ENCODE peak calls at places on chromosome 14, in nine cellular contexts. R is central memory CD4-positive, alpha-beta T cell; F is GM23248; U is MV-4-11; I is M059J; Q is A673; X is SK-N-DZ; H is GM03348; A is NT2/D1. V is an unnamed sample.

GRCh38 chr14:67133595-67134441 is 55.4 kb upstream of the GARIN2 start:
- DNase-seq in R (no peak), F (peak; percentile 1), U (no peak), I (no peak), Q (no peak), X (no peak), H (no peak), A (no peak), V (no peak)

GRCh38 chr14:69882086-69882864 is 3.1 kb downstream of the SMOC1 start:
- DNase-seq in R (no peak), F (peak; percentile 15), U (no peak), I (no peak), Q (peak; percentile 20), X (no peak), H (no peak), A (no peak), V (no peak)

GRCh38 chr14:92780444-92780843 is 13.7 kb upstream of the GOLGA5 start:
- DNase-seq in R (no peak), F (peak; percentile 73), U (peak; percentile 70), I (peak; percentile 71), Q (no peak), X (no peak), H (peak; percentile 60), A (no peak), V (peak; percentile 13)

GRCh38 chr14:28902930-28903329 is 136.3 kb downstream of the FOXG1 start:
- DNase-seq in R (no peak), F (peak; percentile 1), U (no peak), I (peak; percentile 9), Q (no peak), X (no peak), H (no peak), A (no peak), V (no peak)

GRCh38 chr14:56412453-56413434 is 166.9 kb upstream of the TMEM260 start:
- DNase-seq in R (no peak), F (no peak), U (no peak), I (no peak), Q (peak; percentile 76), X (no peak), H (no peak), A (no peak), V (no peak)

GRCh38 chr14:100871234-100872186 is 32.0 kb downstream of the RTL1 start:
- DNase-seq in R (no peak), F (peak; percentile 82), U (no peak), I (peak; percentile 67), Q (peak; percentile 74), X (no peak), H (peak; percentile 59), A (no peak), V (peak; percentile 15)

GRCh38 chr14:74257078-74257987 is 18.1 kb downstream of the VSX2 start:
- DNase-seq in R (peak; percentile 45), F (peak; percentile 66), U (no peak), I (peak; percentile 75), Q (peak; percentile 54), X (peak; percentile 84), H (peak; percentile 92), A (no peak), V (peak; percentile 57)

GRCh38 chr14:50218501-50218900 is 12.9 kb downstream of the SOS2 start:
- DNase-seq in R (no peak), F (no peak), U (no peak), I (no peak), Q (no peak), X (no peak), H (no peak), A (no peak), V (no peak)

GRCh38 chr14:95511687-95512086 is 4.8 kb downstream of the SYNE3 start:
- DNase-seq in R (no peak), F (no peak), U (no peak), I (no peak), Q (no peak), X (no peak), H (no peak), A (no peak), V (no peak)

GRCh38 chr14:72476657-72477499 is 417.0 kb downstream of the DPF3 start:
- DNase-seq in R (peak; percentile 31), F (peak; percentile 66), U (peak; percentile 99), I (peak; percentile 95), Q (peak; percentile 80), X (no peak), H (peak; percentile 46), A (peak; percentile 68), V (peak; percentile 86)

GRCh38 chr14:39875028-39875427 is 442.8 kb upstream of the FBXO33 start:
- DNase-seq in R (no peak), F (no peak), U (no peak), I (no peak), Q (no peak), X (no peak), H (no peak), A (no peak), V (no peak)

GRCh38 chr14:54108481-54109471 is 152.2 kb upstream of the BMP4 start:
- DNase-seq in R (no peak), F (peak; percentile 60), U (no peak), I (peak; percentile 90), Q (no peak), X (no peak), H (peak; percentile 50), A (no peak), V (no peak)

GRCh38 chr14:77738559-77739250 is 22.3 kb downstream of the SNW1 start:
- DNase-seq in R (no peak), F (peak; percentile 79), U (no peak), I (peak; percentile 81), Q (no peak), X (no peak), H (no peak), A (no peak), V (no peak)

GRCh38 chr14:104427126-104427851 is 152.3 kb upstream of the C14orf180 start:
- DNase-seq in R (no peak), F (no peak), U (no peak), I (no peak), Q (no peak), X (no peak), H (peak; percentile 6), A (no peak), V (no peak)

GRCh38 chr14:51328089-51328941 is 88.3 kb downstream of the TMX1 start:
- DNase-seq in R (no peak), F (peak; percentile 82), U (no peak), I (peak; percentile 94), Q (no peak), X (no peak), H (peak; percentile 37), A (no peak), V (no peak)

V was measured in NB4.